ENCODE peak calls at places on chromosomes 13 and 19, in eight cellular contexts. V, Q, J, X, R, K, U and L are unnamed samples.

GRCh38 chr13:49374585-49375290 is 69.1 kb downstream of the CAB39L start:
- ATAC-seq in V (no peak), Q (no peak), J (peak; percentile 81), X (peak; percentile 60), R (peak; percentile 67), K (no peak), U (peak; percentile 62), L (no peak)

GRCh38 chr13:94556646-94557045 is 39.3 kb downstream of the TGDS start:
- ATAC-seq in V (no peak), Q (no peak), J (no peak), X (no peak), R (no peak), K (no peak), U (no peak), L (no peak)

GRCh38 chr19:46748325-46749109 is 2.3 kb upstream of the STRN4 start:
- ATAC-seq in V (no peak), Q (peak; percentile 50), J (no peak), X (peak; percentile 15), R (peak; percentile 45), K (no peak), U (peak; percentile 56), L (no peak)

GRCh38 chr19:16160943-16161560 is 12.3 kb downstream of the CIB3 start:
- ATAC-seq in V (no peak), Q (peak; percentile 82), J (peak; percentile 86), X (peak; percentile 79), R (no peak), K (no peak), U (peak; percentile 35), L (no peak)

GRCh38 chr19:45103625-45104319 is 10.8 kb downstream of the PPP1R37 start:
- ATAC-seq in V (no peak), Q (no peak), J (no peak), X (no peak), R (peak; percentile 59), K (no peak), U (no peak), L (no peak)

GRCh38 chr13:76879876-76880270 is 6.3 kb downstream of the KCTD12 start:
- ATAC-seq in V (no peak), Q (no peak), J (no peak), X (no peak), R (no peak), K (peak; percentile 11), U (no peak), L (no peak)

GRCh38 chr13:110554227-110554836 is 7.2 kb downstream of the RAB20 start:
- ATAC-seq in V (no peak), Q (no peak), J (no peak), X (no peak), R (no peak), K (no peak), U (no peak), L (no peak)

GRCh38 chr13:52345048-52345447 is 60.9 kb downstream of the THSD1 start:
- ATAC-seq in V (no peak), Q (no peak), J (no peak), X (no peak), R (no peak), K (peak; percentile 22), U (no peak), L (no peak)

GRCh38 chr19:41114132-41114531 is at the start of gene CYP2F1:
- ATAC-seq in V (no peak), Q (no peak), J (no peak), X (no peak), R (no peak), K (no peak), U (no peak), L (no peak)

GRCh38 chr13:101217086-101217485 is 199.2 kb downstream of the NALCN start:
- ATAC-seq in V (no peak), Q (no peak), J (no peak), X (no peak), R (no peak), K (no peak), U (no peak), L (no peak)

GRCh38 chr19:47280183-47280797 is 5.6 kb downstream of the INAFM1 start:
- ATAC-seq in V (peak; percentile 39), Q (peak; percentile 74), J (no peak), X (peak; percentile 92), R (peak; percentile 72), K (no peak), U (peak; percentile 69), L (no peak)

DNA sequence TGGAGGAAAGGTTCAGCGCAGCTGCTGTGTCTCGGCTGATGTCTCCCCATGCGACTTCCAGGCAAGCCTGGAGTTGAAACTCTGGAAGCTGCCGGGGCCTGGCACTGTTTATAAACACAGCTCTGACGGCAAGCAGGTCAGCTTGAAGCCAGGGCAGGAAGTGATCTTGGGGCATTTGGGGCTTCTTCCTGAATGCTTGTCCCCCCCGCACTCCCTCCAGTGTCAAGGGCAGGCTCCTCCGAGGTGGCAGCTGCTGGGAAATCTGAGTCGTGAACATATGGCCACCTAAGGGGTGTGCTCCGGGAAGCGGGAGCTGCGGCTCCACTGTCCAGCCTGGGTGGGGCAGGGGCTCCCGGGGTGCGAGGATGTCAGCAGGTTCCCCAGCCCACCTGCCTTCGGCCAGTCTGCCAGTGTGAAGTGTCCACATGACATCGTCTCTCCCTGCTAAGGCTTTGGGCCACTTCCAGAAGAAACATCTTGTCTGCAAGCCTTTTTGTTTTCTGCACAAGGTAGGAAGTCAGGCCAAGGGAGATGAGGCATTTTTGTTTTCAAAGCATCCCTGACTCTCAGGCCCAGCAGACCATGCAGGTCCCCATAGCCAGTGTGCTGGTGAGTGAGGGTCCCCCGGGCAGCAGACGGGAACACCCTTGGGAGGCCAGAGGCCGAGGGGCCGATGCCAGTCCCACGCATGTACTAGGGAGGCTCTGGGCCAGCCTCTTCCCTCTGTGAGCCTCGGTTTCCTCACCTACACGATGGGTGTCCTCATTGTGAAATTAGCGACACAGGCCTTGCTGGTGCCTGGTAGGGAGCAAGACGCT is 2.7 kb downstream of the PIAS4 start:
- ATAC-seq in V (no peak), Q (no peak), J (peak; percentile 8), X (no peak), R (no peak), K (no peak), U (no peak), L (no peak)
- H3K4me1 ChIP-seq in V (peaks cover 16% of the 10 kb centered on the region), Q (peaks cover 13% of the 10 kb centered on the region), J (peaks cover 24% of the 10 kb centered on the region), X (peaks cover 7% of the 10 kb centered on the region), R (peaks cover 7% of the 10 kb centered on the region), K (peaks cover 53% of the 10 kb centered on the region), U (peaks cover 75% of the 10 kb centered on the region), L (peaks cover 48% of the 10 kb centered on the region)

DNA sequence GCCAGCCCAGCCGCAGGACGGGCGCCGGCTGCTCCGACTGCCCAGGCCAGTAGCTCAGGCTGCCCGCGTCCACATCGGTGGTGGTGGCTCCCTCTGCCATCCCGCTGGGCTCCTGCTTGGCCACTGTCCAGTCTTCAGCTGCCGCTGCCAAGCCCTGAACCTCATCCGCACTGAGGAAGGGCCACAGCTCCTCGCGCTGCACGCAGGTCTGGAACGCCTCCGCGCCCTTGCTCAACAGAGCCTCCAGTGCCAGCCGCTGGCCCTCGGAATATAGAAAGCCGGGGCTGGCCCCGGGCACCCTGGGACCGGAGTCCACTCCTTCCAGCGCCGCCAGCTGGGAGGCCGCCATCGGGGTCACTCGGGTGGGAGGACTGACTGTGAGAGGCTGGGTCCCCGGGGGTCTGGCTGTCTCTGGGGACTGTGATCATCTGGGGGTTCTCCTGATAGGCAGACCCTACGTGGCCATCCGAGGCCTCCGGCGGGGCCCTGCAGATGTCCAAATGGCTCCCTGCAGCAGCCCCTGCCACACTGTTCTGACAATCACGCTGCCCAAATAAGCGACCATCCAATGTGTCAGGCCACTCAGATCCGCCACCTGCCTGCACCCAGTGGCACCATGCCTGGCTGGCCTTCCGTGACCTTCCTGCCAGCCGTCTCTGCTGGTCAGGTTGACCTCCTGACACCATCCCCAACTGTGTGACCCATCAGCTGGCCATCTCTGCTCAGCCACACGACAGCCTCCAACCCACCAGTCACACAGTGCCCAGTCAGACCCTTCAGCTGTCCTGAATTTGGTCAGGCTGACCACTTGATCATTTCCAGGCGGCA is 1.6 kb downstream of the FAM83E start:
- ATAC-seq in V (peak; percentile 53), Q (peak; percentile 19), J (no peak), X (no peak), R (peak; percentile 1), K (peak; percentile 7), U (no peak), L (no peak)
- TF ChIP-seq POLR2A in V (no peak), Q (no peak), J (no peak), X (no peak), R (no peak), K (no peak), U (no peak), L (no peak)

DNA sequence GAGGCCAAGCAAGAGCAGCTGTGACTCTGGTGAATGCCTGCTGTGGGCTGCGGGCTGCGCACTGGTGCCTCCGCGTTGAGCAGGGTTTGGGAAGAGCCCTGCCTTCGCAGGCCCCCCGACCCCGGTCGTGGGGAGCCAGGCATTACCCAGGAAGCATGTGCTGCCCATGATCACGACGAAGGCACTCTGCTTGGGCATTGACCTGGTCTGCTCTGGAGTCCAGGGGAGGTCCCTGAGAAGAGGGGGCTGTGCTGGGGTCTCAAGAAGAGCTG is 19.2 kb downstream of the RANBP3 start:
- ATAC-seq in V (no peak), Q (no peak), J (no peak), X (no peak), R (no peak), K (no peak), U (no peak), L (no peak)
- H3K4me1 ChIP-seq in V (peaks cover 62% of the 10 kb centered on the region), Q (peaks cover 28% of the 10 kb centered on the region), J (peaks cover 50% of the 10 kb centered on the region), X (peaks cover 2% of the 10 kb centered on the region), R (peaks cover 23% of the 10 kb centered on the region), K (peaks cover 71% of the 10 kb centered on the region), U (peaks cover 52% of the 10 kb centered on the region), L (peaks cover 5% of the 10 kb centered on the region)

GRCh38 chr19:18281082-18282020 is at the start of gene JUND:
- ATAC-seq in V (peak; percentile 79), Q (peak; percentile 64), J (peak; percentile 81), X (peak; percentile 76), R (peak; percentile 64), K (peak; percentile 85), U (peak; percentile 77), L (peak; percentile 85)
- TF ChIP-seq POLR2A in V (peak; percentile 99), Q (peak; percentile 92), J (peak; percentile 98), X (peak; percentile 98), R (peak; percentile 99), K (peak; percentile 93), U (peak; percentile 26), L (peak; percentile 100)

GRCh38 chr19:14333101-14333871 is 48.0 kb upstream of the ADGRE5 start:
- ATAC-seq in V (peak; percentile 49), Q (peak; percentile 95), J (peak; percentile 92), X (peak; percentile 80), R (no peak), K (peak; percentile 76), U (peak; percentile 45), L (peak; percentile 25)
- H3K4me1 ChIP-seq in V (no peaks in the 10 kb centered on the region), Q (no peaks in the 10 kb centered on the region), J (no peaks in the 10 kb centered on the region), X (peaks cover 8% of the 10 kb centered on the region), R (no peaks in the 10 kb centered on the region), K (peaks cover 6% of the 10 kb centered on the region), U (peaks cover 6% of the 10 kb centered on the region), L (no peaks in the 10 kb centered on the region)

GRCh38 chr19:17817668-17818363 is 3.5 kb downstream of the INSL3 start:
- ATAC-seq in V (no peak), Q (no peak), J (no peak), X (no peak), R (no peak), K (no peak), U (no peak), L (no peak)
- TF ChIP-seq POLR2A in V (no peak), Q (no peak), J (no peak), X (no peak), R (no peak), K (no peak), U (no peak), L (no peak)

GRCh38 chr19:31314156-31314555 is 35.1 kb downstream of the TSHZ3 start:
- ATAC-seq in V (no peak), Q (no peak), J (no peak), X (no peak), R (no peak), K (no peak), U (no peak), L (no peak)
- H3K4me1 ChIP-seq in V (no peaks in the 10 kb centered on the region), Q (no peaks in the 10 kb centered on the region), J (peaks cover 23% of the 10 kb centered on the region), X (no peaks in the 10 kb centered on the region), R (no peaks in the 10 kb centered on the region), K (peaks cover 17% of the 10 kb centered on the region), U (no peaks in the 10 kb centered on the region), L (peaks cover 38% of the 10 kb centered on the region)

GRCh38 chr19:10644351-10645007 is 9.7 kb upstream of the ILF3 start:
- ATAC-seq in V (peak; percentile 93), Q (peak; percentile 97), J (peak; percentile 98), X (peak; percentile 95), R (peak; percentile 91), K (peak; percentile 94), U (peak; percentile 96), L (peak; percentile 92)
- TF ChIP-seq POLR2A in V (no peak), Q (no peak), J (peak; percentile 34), X (no peak), R (no peak), K (no peak), U (no peak), L (no peak)